ENCODE peak calls at places on chromosomes 12 and 14, in eight cellular contexts. M is right atrium auricular region, Q is fibroblast of pulmonary artery, G is Calu3, V is progenitor cell of endocrine pancreas, D is choroid plexus epithelial cell, H is type B pancreatic cell, E is Panc1. L is an unnamed sample.

GRCh38 chr14:28773917-28774691 is 7.5 kb downstream of the FOXG1 start:
- DNase-seq in H (no peak), E (no peak), M (no peak), V (peak), G (no peak), Q (peak), D (peak), L (peak)

GRCh38 chr14:98964171-98964570 is 307.8 kb downstream of the BCL11B start:
- DNase-seq in M (no peak), D (no peak), G (no peak), E (no peak), H (no peak), V (no peak), Q (no peak), L (no peak)

GRCh38 chr14:75441731-75442130 is 13.9 kb downstream of the JDP2 start:
- DNase-seq in D (no peak), E (no peak), H (no peak), G (no peak), Q (no peak), M (no peak), V (no peak), L (no peak)

GRCh38 chr12:79557690-79558315 is 133.0 kb downstream of the PAWR start:
- DNase-seq in Q (no peak), D (peak), V (no peak), G (no peak), M (no peak), H (no peak), E (no peak), L (no peak)

GRCh38 chr12:3117628-3118027 is 40.4 kb downstream of the TSPAN9 start:
- DNase-seq in V (no peak), D (peak), H (no peak), M (no peak), G (no peak), Q (peak), E (no peak), L (no peak)

GRCh38 chr12:52338241-52338960 is 17.2 kb upstream of the KRT83 start:
- DNase-seq in H (no peak), E (no peak), V (no peak), G (no peak), Q (no peak), M (no peak), D (no peak), L (no peak)

GRCh38 chr12:12734054-12734453 is 16.9 kb downstream of the CDKN1B start:
- DNase-seq in G (no peak), D (no peak), M (no peak), V (no peak), H (no peak), Q (no peak), E (no peak), L (no peak)

GRCh38 chr12:7162691-7163114 is 26.8 kb upstream of the PEX5 start:
- DNase-seq in Q (peak), E (no peak), H (no peak), M (no peak), V (peak), G (peak), D (peak), L (peak)

GRCh38 chr14:37658174-37658573 is 62.7 kb downstream of the TTC6 start:
- DNase-seq in Q (no peak), H (no peak), V (no peak), D (no peak), M (no peak), E (no peak), G (no peak), L (no peak)

GRCh38 chr12:70719672-70720420 is 82.6 kb upstream of the PTPRB start:
- DNase-seq in V (peak), G (peak), D (peak), H (no peak), M (no peak), E (peak), Q (peak), L (peak)

GRCh38 chr14:59022144-59022543 is 166.3 kb upstream of the DAAM1 start:
- DNase-seq in V (no peak), E (no peak), M (no peak), D (no peak), H (no peak), Q (no peak), G (no peak), L (no peak)
- TF ChIP-seq CTCF in V (no peak), E (peak), M (no peak), D (peak), H (peak), Q (peak), G (peak), L (no peak)

GRCh38 chr14:101019541-101019940 is 116.0 kb upstream of the RTL1 start:
- DNase-seq in H (peak), D (no peak), G (no peak), Q (no peak), V (no peak), M (no peak), E (no peak), L (no peak)

GRCh38 chr14:101017806-101018560 is 114.5 kb upstream of the RTL1 start:
- DNase-seq in D (no peak), G (no peak), E (no peak), V (no peak), M (peak), H (peak), Q (no peak), L (no peak)

GRCh38 chr14:101017209-101017608 is 113.7 kb upstream of the RTL1 start:
- DNase-seq in Q (peak), V (no peak), G (no peak), E (no peak), H (peak), M (peak), D (peak), L (no peak)

GRCh38 chr14:101019974-101020710 is 116.6 kb upstream of the RTL1 start:
- DNase-seq in G (no peak), H (peak), V (peak), M (peak), D (no peak), Q (no peak), E (no peak), L (no peak)

DNA sequence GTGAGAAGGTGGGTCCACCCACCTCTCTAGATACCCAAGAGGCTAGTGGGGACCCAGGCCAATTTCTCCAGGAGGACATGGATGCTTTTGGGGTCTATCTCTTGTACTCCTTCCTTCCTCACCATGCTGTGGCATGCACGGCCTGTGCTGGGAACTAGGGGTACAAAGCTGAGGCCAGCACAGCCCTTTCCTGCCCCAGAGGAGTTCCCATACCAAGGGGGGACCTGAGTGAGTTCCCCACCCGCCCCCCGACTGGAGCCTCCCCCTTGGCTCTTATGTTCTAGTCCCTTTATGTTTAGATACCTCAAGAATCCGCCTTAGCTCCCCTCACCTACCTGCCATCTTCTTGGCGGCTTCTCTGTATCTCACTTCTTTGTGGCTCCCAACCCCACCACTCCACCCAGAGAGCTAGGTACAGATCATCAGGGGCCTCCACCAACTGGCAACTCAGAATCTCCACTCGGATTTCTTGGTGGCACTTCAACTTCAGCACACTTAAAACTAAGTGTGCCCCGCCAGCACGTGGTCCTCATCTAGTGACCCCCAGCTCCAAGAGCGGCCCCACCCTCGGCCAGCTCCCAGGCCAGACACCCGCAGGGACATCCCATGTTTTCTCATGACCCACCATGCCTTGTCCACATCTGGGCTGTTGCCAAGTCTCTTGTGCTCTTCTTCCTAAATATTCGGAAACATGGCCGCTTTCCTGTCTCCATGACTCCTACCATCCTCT is 115.2 kb upstream of the RTL1 start:
- DNase-seq in D (no peak), G (no peak), V (no peak), M (peak), H (peak), E (no peak), Q (no peak), L (no peak)
- TF ChIP-seq CTCF in D (no peak), G (no peak), V (no peak), M (no peak), H (no peak), E (no peak), Q (no peak), L (no peak)

GRCh38 chr12:108644743-108645120 is 11.0 kb upstream of the SELPLG start:
- DNase-seq in H (no peak), V (no peak), M (no peak), G (no peak), Q (no peak), E (no peak), D (no peak), L (no peak)

GRCh38 chr12:108642269-108642870 is 8.7 kb upstream of the SELPLG start:
- DNase-seq in M (no peak), Q (no peak), H (no peak), D (no peak), E (no peak), G (no peak), V (no peak), L (no peak)

GRCh38 chr12:108643941-108644742 is 10.4 kb upstream of the SELPLG start:
- DNase-seq in H (no peak), Q (no peak), V (no peak), M (peak), D (no peak), G (peak), E (no peak), L (no peak)

GRCh38 chr12:108641446-108642268 is 8.0 kb upstream of the SELPLG start:
- DNase-seq in D (no peak), G (no peak), Q (no peak), E (no peak), V (no peak), H (no peak), M (no peak), L (no peak)

DNA sequence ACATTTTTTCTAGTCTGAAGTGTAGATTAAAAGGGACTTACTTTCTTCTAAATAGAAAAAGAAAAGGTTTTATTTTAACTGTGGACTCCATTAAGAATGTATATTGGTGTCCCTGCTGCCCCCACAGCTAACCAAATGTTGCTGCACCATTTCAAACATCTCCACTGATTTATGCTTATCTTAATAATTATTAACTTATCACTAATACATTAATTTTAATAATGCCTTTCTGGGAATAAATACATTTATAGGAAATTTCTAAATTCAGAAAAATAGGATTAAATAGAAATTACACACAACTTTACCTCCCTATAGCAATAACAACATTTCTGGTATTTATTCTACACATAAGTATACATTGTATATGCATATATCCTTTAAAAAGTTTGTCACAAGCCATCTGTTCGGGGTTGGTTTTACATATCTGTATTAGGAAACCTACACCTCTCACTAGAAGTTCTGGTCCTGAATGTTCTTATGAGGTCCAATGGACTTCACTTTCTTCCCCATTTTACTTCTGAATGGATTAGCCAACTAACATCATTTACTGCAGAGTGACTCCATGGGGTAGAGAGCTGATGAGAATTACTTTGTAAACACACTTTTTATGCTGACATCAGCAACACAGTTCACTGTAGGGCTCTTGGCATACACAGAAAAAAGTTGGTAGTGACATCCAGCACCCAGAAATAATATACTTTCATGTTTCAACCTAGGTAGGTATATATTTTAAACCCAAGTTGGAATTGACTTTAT is 9.4 kb upstream of the SELPLG start:
- DNase-seq in V (no peak), D (peak), G (no peak), Q (no peak), E (no peak), H (no peak), M (no peak), L (no peak)
- TF ChIP-seq CTCF in V (no peak), D (no peak), G (no peak), Q (no peak), E (no peak), H (no peak), M (no peak), L (no peak)

DNA sequence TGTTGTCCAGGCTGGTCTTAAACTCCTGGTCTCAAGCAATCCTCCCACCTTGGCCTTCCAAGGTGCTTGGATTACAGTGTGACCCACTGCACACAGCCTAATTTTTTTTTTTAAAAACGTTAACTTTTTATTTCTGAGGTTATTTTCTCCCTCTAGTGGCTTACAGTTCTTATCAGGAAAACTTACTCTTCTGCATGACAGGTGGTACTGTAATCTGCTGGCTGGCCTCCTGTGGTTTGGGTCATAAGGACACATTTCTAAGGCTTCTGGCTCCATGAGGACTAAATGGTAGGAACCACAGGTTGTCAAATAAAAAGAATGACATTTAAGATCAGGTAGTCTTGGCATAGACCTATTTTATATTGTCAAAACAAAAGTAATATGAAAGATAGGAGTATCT is 7.7 kb upstream of the NCKAP1L start:
- DNase-seq in H (no peak), M (no peak), G (no peak), E (no peak), V (no peak), Q (no peak), D (no peak), L (no peak)
- TF ChIP-seq CTCF in H (no peak), M (no peak), G (no peak), E (no peak), V (no peak), Q (no peak), D (peak), L (no peak)

L was measured in nephron progenitor cell.